ENCODE peak calls at places on chromosomes 4 and X, in five cellular contexts. X, B, L, I and E are unnamed samples.

GRCh38 chrX:150405006-150405405 is 41.9 kb downstream of the MAMLD1 start:
- DNase-seq in L (no peak), B (no peak), X (no peak), I (peak), E (no peak)

GRCh38 chr4:8504279-8505007 is 63.9 kb downstream of the TRMT44 start:
- DNase-seq in B (no peak), I (no peak), X (no peak), L (no peak), E (no peak)

GRCh38 chr4:162839814-162840213 is 326.9 kb downstream of the NAF1 start:
- DNase-seq in B (no peak), I (no peak), X (no peak), L (no peak), E (no peak)

GRCh38 chr4:136713140-136713539 is 819.2 kb downstream of the PCDH18 start:
- DNase-seq in L (peak), I (peak), X (no peak), B (no peak), E (no peak)

GRCh38 chrX:53831662-53832635 is 145.4 kb upstream of the HUWE1 start:
- DNase-seq in I (peak), X (no peak), L (no peak), B (no peak), E (peak)

GRCh38 chr4:154973636-154974035 is 192.6 kb downstream of the RBM46 start:
- DNase-seq in L (no peak), I (no peak), X (no peak), B (no peak), E (no peak)

GRCh38 chrX:153582896-153583295 is 16.0 kb downstream of the CCNQ start:
- DNase-seq in I (peak), X (no peak), B (no peak), L (no peak), E (peak)

GRCh38 chr4:43331226-43332078 is 438.9 kb downstream of the GRXCR1 start:
- DNase-seq in X (no peak), B (no peak), L (no peak), I (peak), E (no peak)

GRCh38 chr4:12912896-12913418 is 571.2 kb downstream of the RAB28 start:
- DNase-seq in B (no peak), L (no peak), X (no peak), I (no peak), E (no peak)

GRCh38 chr4:156705291-156705690 is 266.3 kb downstream of the PDGFC start:
- DNase-seq in I (peak), X (no peak), B (no peak), L (no peak), E (no peak)

GRCh38 chr4:56817840-56818491 is 3.5 kb downstream of the SPINK2 start:
- DNase-seq in L (no peak), X (no peak), B (no peak), I (no peak), E (no peak)

GRCh38 chr4:10092481-10093272 is 23.9 kb downstream of the WDR1 start:
- DNase-seq in I (no peak), B (no peak), L (no peak), X (no peak), E (no peak)

GRCh38 chr4:41363384-41363981 is 106.8 kb downstream of the UCHL1 start:
- DNase-seq in B (no peak), I (no peak), L (no peak), X (peak), E (no peak)
- H3K4me3 ChIP-seq in B (no peak), I (no peak), L (no peak), X (peak), E (no peak)

DNA sequence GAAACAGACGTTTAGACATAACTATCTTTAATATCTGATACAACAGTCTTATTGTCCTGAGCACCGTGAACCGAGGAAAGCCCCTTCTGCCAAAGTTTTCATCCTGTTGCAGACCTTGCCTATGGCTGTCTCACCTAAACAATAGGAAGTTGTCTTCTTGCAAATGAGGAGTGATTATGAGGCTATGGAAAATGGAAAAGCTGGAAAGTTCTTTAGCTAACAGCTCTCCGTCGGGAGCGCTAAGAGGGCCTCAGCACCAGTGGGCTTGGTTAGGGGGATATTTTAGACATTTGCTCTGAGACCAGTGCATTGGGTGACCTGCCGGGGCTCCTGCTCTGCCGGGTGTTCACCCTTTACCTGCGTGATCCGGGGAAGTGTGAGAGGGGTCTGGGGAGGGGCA is 28.4 kb downstream of the TMEM131L start:
- DNase-seq in I (no peak), B (no peak), L (no peak), X (no peak), E (peak)
- H3K4me3 ChIP-seq in I (no peak), B (no peak), L (no peak), X (no peak), E (no peak)

GRCh38 chr4:26491449-26492170 is 1.3 kb upstream of the CCKAR start:
- DNase-seq in I (no peak), X (no peak), L (no peak), B (no peak), E (no peak)

GRCh38 chr4:26493461-26493860 is 3.2 kb upstream of the CCKAR start:
- DNase-seq in I (no peak), L (no peak), B (no peak), X (no peak), E (no peak)

GRCh38 chr4:26490980-26491284 is 648 bp upstream of the CCKAR start:
- DNase-seq in X (no peak), I (no peak), B (no peak), L (no peak), E (no peak)

GRCh38 chr4:26489101-26489669 is 1.1 kb downstream of the CCKAR start:
- DNase-seq in B (no peak), X (no peak), I (no peak), L (no peak), E (no peak)

DNA sequence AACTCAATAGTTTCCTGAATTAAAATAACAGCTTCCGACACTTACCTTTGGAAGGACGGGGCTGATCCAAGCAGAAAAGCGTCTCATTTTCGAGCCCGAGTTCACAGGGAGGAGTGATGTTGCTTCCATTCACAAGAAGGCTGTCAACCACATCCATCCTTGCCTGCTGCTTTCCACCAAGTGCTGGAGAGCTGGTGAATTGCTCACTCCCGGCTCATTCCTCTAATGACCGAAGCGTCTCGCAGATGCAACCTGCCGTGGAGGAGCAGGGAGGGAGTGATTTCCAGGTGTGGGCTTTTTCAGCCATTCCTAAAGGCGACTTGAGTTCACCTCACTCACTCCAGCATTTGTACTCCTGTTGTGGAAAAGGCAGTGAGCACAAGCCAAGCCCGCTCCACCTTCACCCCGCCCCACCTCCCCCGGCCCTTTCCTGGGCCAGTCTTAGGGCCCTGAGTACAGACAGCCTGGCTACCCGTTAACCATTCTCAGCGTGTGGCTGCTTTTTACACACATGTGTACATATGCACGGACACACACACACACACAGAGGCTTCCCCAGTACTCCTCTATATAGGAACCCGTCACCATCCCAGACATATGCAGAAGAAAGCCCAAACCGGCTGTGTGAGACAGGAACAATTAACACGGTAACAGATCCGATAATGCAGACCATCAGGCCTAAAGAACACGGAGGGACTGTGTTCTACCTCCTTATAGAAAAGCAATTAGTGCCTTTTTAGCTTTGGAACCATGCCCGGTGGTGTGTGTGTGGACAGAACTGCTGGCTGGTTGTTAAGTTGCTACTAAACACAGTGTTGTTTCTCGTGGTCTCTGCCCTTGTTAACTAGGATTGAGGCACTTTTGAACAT is at the start of gene CCKAR:
- DNase-seq in I (no peak), L (no peak), X (no peak), B (no peak), E (no peak)
- H3K4me3 ChIP-seq in I (no peak), L (no peak), X (no peak), B (no peak), E (no peak)

GRCh38 chrX:46758956-46759644 is at the start of gene SLC9A7:
- DNase-seq in I (peak), B (peak), X (peak), L (no peak), E (peak)

GRCh38 chrX:46757593-46757992 is 1.3 kb downstream of the SLC9A7 start:
- DNase-seq in L (no peak), B (no peak), I (peak), X (no peak), E (no peak)

GRCh38 chrX:46758163-46758955 is 559 bp downstream of the SLC9A7 start:
- DNase-seq in I (peak), L (no peak), X (no peak), B (no peak), E (no peak)

GRCh38 chrX:46757052-46757451 is 1.9 kb downstream of the SLC9A7 start:
- DNase-seq in X (no peak), I (no peak), L (no peak), B (no peak), E (no peak)

DNA sequence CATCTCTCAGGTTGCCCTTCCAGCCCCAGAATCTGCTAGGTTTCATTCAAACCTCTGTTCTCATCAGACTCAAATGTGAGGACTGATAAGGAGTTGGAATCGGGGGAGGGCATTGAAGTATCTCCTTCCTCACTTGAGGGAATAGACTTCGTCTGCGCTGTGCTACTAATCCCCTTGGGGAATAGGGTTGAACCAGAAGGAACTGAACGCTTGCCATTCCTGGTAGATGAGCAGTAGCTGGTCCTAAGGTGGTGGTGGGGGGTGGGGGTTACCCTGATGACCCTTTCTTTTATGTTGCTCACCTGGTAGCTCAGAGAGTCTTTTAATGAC is 692 bp upstream of the SLC9A7 start:
- DNase-seq in B (no peak), L (no peak), X (no peak), I (peak), E (no peak)
- H3K4me3 ChIP-seq in B (peak), L (peak), X (peak), I (peak), E (peak)

GRCh38 chrX:63350551-63350950 is 581 bp downstream of the SPIN4 start:
- DNase-seq in B (no peak), I (no peak), X (no peak), L (no peak), E (no peak)

GRCh38 chrX:63350979-63351616 is at the start of gene SPIN4:
- DNase-seq in L (peak), I (peak), X (peak), B (peak), E (peak)

GRCh38 chrX:63354484-63354883 is 3.4 kb upstream of the SPIN4 start:
- DNase-seq in X (no peak), L (no peak), B (no peak), I (no peak), E (no peak)

DNA sequence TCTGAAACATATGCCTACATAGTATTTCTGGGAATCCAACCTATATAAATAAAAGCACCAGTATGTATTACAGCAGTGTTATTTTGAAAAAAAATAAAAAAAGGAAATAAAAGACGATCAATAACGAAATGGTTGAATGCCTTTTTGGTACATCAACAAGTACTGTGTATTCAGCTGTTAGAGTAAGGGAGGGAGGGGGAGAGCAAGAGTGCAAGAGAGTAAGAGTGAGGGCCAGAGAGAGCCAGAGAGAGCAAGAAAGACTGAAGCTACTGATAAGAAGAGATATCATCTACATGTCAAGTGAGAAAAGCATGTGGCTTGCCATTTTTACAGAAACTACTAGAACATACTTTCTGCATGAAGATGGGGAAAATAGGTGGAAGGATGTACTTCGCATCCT is 1.8 kb downstream of the SPIN4 start:
- DNase-seq in L (no peak), I (no peak), B (no peak), X (no peak), E (no peak)
- H3K4me3 ChIP-seq in L (peak), I (no peak), B (no peak), X (peak), E (no peak)

GRCh38 chr4:170090667-170091052 is 904 bp upstream of the AADAT start:
- DNase-seq in I (peak), L (no peak), X (no peak), B (no peak), E (no peak)
- H3K4me3 ChIP-seq in I (no peak), L (peak), X (peak), B (peak), E (no peak)